ENCODE peak calls at places on chromosomes 2 and 18, in seven cellular contexts. One of them, this sample, is unnamed.

GRCh38 chr2:121638333-121638732 is 10.9 kb downstream of the CLASP1 start:
- DNase-seq in body of pancreas: no peak
- DNase-seq in Panc1: no peak
- DNase-seq in neural progenitor cell: no peak
- DNase-seq in esophagus muscularis mucosa: no peak
- DNase-seq in mesendoderm: no peak
- DNase-seq in endodermal cell: no peak
- DNase-seq in this sample: no peak

GRCh38 chr2:72994282-72994990 is 77.1 kb downstream of the SFXN5 start:
- DNase-seq in body of pancreas: no peak
- DNase-seq in Panc1: no peak
- DNase-seq in neural progenitor cell: no peak
- DNase-seq in esophagus muscularis mucosa: no peak
- DNase-seq in mesendoderm: no peak
- DNase-seq in endodermal cell: peak; percentile 44
- DNase-seq in this sample: no peak

GRCh38 chr2:134679740-134680139 is 39.1 kb downstream of the TMEM163 start:
- DNase-seq in body of pancreas: no peak
- DNase-seq in Panc1: no peak
- DNase-seq in neural progenitor cell: no peak
- DNase-seq in esophagus muscularis mucosa: peak; percentile 60
- DNase-seq in mesendoderm: no peak
- DNase-seq in endodermal cell: no peak
- DNase-seq in this sample: no peak

GRCh38 chr2:219001577-219002394 is 8.6 kb upstream of the CRYBA2 start:
- DNase-seq in body of pancreas: peak; percentile 99
- DNase-seq in Panc1: no peak
- DNase-seq in neural progenitor cell: peak; percentile 39
- DNase-seq in esophagus muscularis mucosa: no peak
- DNase-seq in mesendoderm: peak; percentile 56
- DNase-seq in endodermal cell: peak; percentile 89
- DNase-seq in this sample: peak; percentile 93

GRCh38 chr2:229731916-229732315 is 17.6 kb upstream of the DNER start:
- DNase-seq in body of pancreas: peak; percentile 19
- DNase-seq in Panc1: no peak
- DNase-seq in neural progenitor cell: no peak
- DNase-seq in esophagus muscularis mucosa: no peak
- DNase-seq in mesendoderm: no peak
- DNase-seq in endodermal cell: no peak
- DNase-seq in this sample: no peak

GRCh38 chr2:106076941-106077340 is 117.2 kb downstream of the UXS1 start:
- DNase-seq in body of pancreas: no peak
- DNase-seq in Panc1: no peak
- DNase-seq in neural progenitor cell: no peak
- DNase-seq in esophagus muscularis mucosa: no peak
- DNase-seq in mesendoderm: no peak
- DNase-seq in endodermal cell: no peak
- DNase-seq in this sample: no peak

GRCh38 chr2:237465515-237466227 is 21.4 kb upstream of the MLPH start:
- DNase-seq in body of pancreas: no peak
- DNase-seq in Panc1: no peak
- DNase-seq in neural progenitor cell: no peak
- DNase-seq in esophagus muscularis mucosa: no peak
- DNase-seq in mesendoderm: no peak
- DNase-seq in endodermal cell: no peak
- DNase-seq in this sample: no peak

GRCh38 chr2:156437876-156438410 is 1.8 kb downstream of the GPD2 start:
- DNase-seq in body of pancreas: no peak
- DNase-seq in Panc1: no peak
- DNase-seq in neural progenitor cell: no peak
- DNase-seq in esophagus muscularis mucosa: no peak
- DNase-seq in mesendoderm: no peak
- DNase-seq in endodermal cell: no peak
- DNase-seq in this sample: no peak

GRCh38 chr2:24253303-24253919 is 78.6 kb downstream of the FAM228A start:
- DNase-seq in body of pancreas: no peak
- DNase-seq in Panc1: no peak
- DNase-seq in neural progenitor cell: no peak
- DNase-seq in esophagus muscularis mucosa: no peak
- DNase-seq in mesendoderm: peak; percentile 45
- DNase-seq in endodermal cell: no peak
- DNase-seq in this sample: no peak

GRCh38 chr18:48038636-48039035 is 108.2 kb upstream of the SMAD2 start:
- DNase-seq in body of pancreas: no peak
- DNase-seq in Panc1: no peak
- DNase-seq in neural progenitor cell: no peak
- DNase-seq in esophagus muscularis mucosa: no peak
- DNase-seq in mesendoderm: no peak
- DNase-seq in endodermal cell: no peak
- DNase-seq in this sample: no peak

GRCh38 chr2:201697899-201698298 is 545 bp downstream of the MPP4 start:
- DNase-seq in body of pancreas: no peak
- DNase-seq in Panc1: no peak
- DNase-seq in neural progenitor cell: no peak
- DNase-seq in esophagus muscularis mucosa: peak; percentile 42
- DNase-seq in mesendoderm: peak; percentile 42
- DNase-seq in endodermal cell: no peak
- DNase-seq in this sample: no peak

GRCh38 chr2:113876503-113877387 is 13.1 kb upstream of the ACTR3 start:
- DNase-seq in body of pancreas: peak; percentile 83
- DNase-seq in Panc1: no peak
- DNase-seq in neural progenitor cell: no peak
- DNase-seq in esophagus muscularis mucosa: no peak
- DNase-seq in mesendoderm: peak; percentile 57
- DNase-seq in endodermal cell: peak; percentile 69
- DNase-seq in this sample: peak; percentile 87

GRCh38 chr18:75219684-75220083 is 9.1 kb downstream of the TSHZ1 start:
- DNase-seq in body of pancreas: no peak
- DNase-seq in Panc1: no peak
- DNase-seq in neural progenitor cell: no peak
- DNase-seq in esophagus muscularis mucosa: peak; percentile 70
- DNase-seq in mesendoderm: no peak
- DNase-seq in endodermal cell: no peak
- DNase-seq in this sample: no peak

GRCh38 chr18:26547302-26548143 is 830 bp downstream of the KCTD1 start:
- DNase-seq in body of pancreas: peak; percentile 79
- DNase-seq in Panc1: no peak
- DNase-seq in neural progenitor cell: peak; percentile 92
- DNase-seq in esophagus muscularis mucosa: peak; percentile 86
- DNase-seq in mesendoderm: peak; percentile 92
- DNase-seq in endodermal cell: peak; percentile 93
- DNase-seq in this sample: peak; percentile 73

GRCh38 chr2:67649331-67650071 is 252.4 kb downstream of the ETAA1 start:
- DNase-seq in body of pancreas: peak; percentile 70
- DNase-seq in Panc1: no peak
- DNase-seq in neural progenitor cell: no peak
- DNase-seq in esophagus muscularis mucosa: no peak
- DNase-seq in mesendoderm: peak; percentile 16
- DNase-seq in endodermal cell: peak; percentile 44
- DNase-seq in this sample: peak; percentile 13

GRCh38 chr2:232668805-232669444 is 28.2 kb upstream of the GIGYF2 start:
- DNase-seq in body of pancreas: peak; percentile 10
- DNase-seq in Panc1: no peak
- DNase-seq in neural progenitor cell: peak; percentile 51
- DNase-seq in esophagus muscularis mucosa: no peak
- DNase-seq in mesendoderm: peak; percentile 50
- DNase-seq in endodermal cell: peak; percentile 74
- DNase-seq in this sample: peak; percentile 4

GRCh38 chr2:3338360-3338759 is 39.3 kb downstream of the EIPR1 start:
- DNase-seq in body of pancreas: no peak
- DNase-seq in Panc1: no peak
- DNase-seq in neural progenitor cell: no peak
- DNase-seq in esophagus muscularis mucosa: no peak
- DNase-seq in mesendoderm: no peak
- DNase-seq in endodermal cell: no peak
- DNase-seq in this sample: no peak

GRCh38 chr2:68771211-68771721 is 36.7 kb downstream of the ARHGAP25 start:
- DNase-seq in body of pancreas: no peak
- DNase-seq in Panc1: no peak
- DNase-seq in neural progenitor cell: no peak
- DNase-seq in esophagus muscularis mucosa: no peak
- DNase-seq in mesendoderm: no peak
- DNase-seq in endodermal cell: no peak
- DNase-seq in this sample: no peak

GRCh38 chr2:120344991-120345975 is 653 bp upstream of the INHBB start:
- DNase-seq in body of pancreas: no peak
- DNase-seq in Panc1: no peak
- DNase-seq in neural progenitor cell: peak; percentile 63
- DNase-seq in esophagus muscularis mucosa: no peak
- DNase-seq in mesendoderm: no peak
- DNase-seq in endodermal cell: peak; percentile 73
- DNase-seq in this sample: no peak

GRCh38 chr2:144099746-144100438 is 420.0 kb downstream of the ZEB2 start:
- DNase-seq in body of pancreas: no peak
- DNase-seq in Panc1: no peak
- DNase-seq in neural progenitor cell: no peak
- DNase-seq in esophagus muscularis mucosa: no peak
- DNase-seq in mesendoderm: peak; percentile 34
- DNase-seq in endodermal cell: no peak
- DNase-seq in this sample: no peak

GRCh38 chr2:174829550-174829949 is 65.3 kb upstream of the CHRNA1 start:
- DNase-seq in body of pancreas: no peak
- DNase-seq in Panc1: no peak
- DNase-seq in neural progenitor cell: no peak
- DNase-seq in esophagus muscularis mucosa: no peak
- DNase-seq in mesendoderm: no peak
- DNase-seq in endodermal cell: no peak
- DNase-seq in this sample: no peak

GRCh38 chr2:212928681-212929080 is 222.7 kb downstream of the IKZF2 start:
- DNase-seq in body of pancreas: no peak
- DNase-seq in Panc1: no peak
- DNase-seq in neural progenitor cell: peak; percentile 11
- DNase-seq in esophagus muscularis mucosa: no peak
- DNase-seq in mesendoderm: no peak
- DNase-seq in endodermal cell: no peak
- DNase-seq in this sample: no peak

GRCh38 chr2:129758461-129759185 is 220.8 kb upstream of the RAB6C start:
- DNase-seq in body of pancreas: peak; percentile 45
- DNase-seq in Panc1: no peak
- DNase-seq in neural progenitor cell: no peak
- DNase-seq in esophagus muscularis mucosa: no peak
- DNase-seq in mesendoderm: peak; percentile 27
- DNase-seq in endodermal cell: peak; percentile 67
- DNase-seq in this sample: no peak

GRCh38 chr2:230674401-230674800 is 38.2 kb upstream of the CAB39 start:
- DNase-seq in body of pancreas: no peak
- DNase-seq in Panc1: no peak
- DNase-seq in neural progenitor cell: no peak
- DNase-seq in esophagus muscularis mucosa: no peak
- DNase-seq in mesendoderm: no peak
- DNase-seq in endodermal cell: peak; percentile 32
- DNase-seq in this sample: no peak

GRCh38 chr2:118386636-118387302 is 298.5 kb downstream of the INSIG2 start:
- DNase-seq in body of pancreas: no peak
- DNase-seq in Panc1: no peak
- DNase-seq in neural progenitor cell: no peak
- DNase-seq in esophagus muscularis mucosa: no peak
- DNase-seq in mesendoderm: peak; percentile 32
- DNase-seq in endodermal cell: no peak
- DNase-seq in this sample: no peak

GRCh38 chr2:240355001-240355891 is 80.2 kb upstream of the GPC1 start:
- DNase-seq in body of pancreas: no peak
- DNase-seq in Panc1: no peak
- DNase-seq in neural progenitor cell: no peak
- DNase-seq in esophagus muscularis mucosa: no peak
- DNase-seq in mesendoderm: peak; percentile 10
- DNase-seq in endodermal cell: no peak
- DNase-seq in this sample: peak; percentile 4

GRCh38 chr2:197628043-197628500 is 47.3 kb downstream of the RFTN2 start:
- DNase-seq in body of pancreas: peak; percentile 8
- DNase-seq in Panc1: no peak
- DNase-seq in neural progenitor cell: peak; percentile 76
- DNase-seq in esophagus muscularis mucosa: no peak
- DNase-seq in mesendoderm: no peak
- DNase-seq in endodermal cell: peak; percentile 58
- DNase-seq in this sample: no peak
- H3K4me3 ChIP-seq in body of pancreas: no peak overlapping the region
- H3K4me3 ChIP-seq in Panc1: no peak overlapping the region
- H3K4me3 ChIP-seq in neural progenitor cell: peak overlapping the region; percentile 27
- H3K4me3 ChIP-seq in esophagus muscularis mucosa: no peak overlapping the region
- H3K4me3 ChIP-seq in mesendoderm: no peak overlapping the region
- H3K4me3 ChIP-seq in endodermal cell: no peak overlapping the region
- H3K4me3 ChIP-seq in this sample: no peak overlapping the region

GRCh38 chr18:76457957-76458356 is 37.1 kb downstream of the ZNF516 start:
- DNase-seq in body of pancreas: no peak
- DNase-seq in Panc1: no peak
- DNase-seq in neural progenitor cell: no peak
- DNase-seq in esophagus muscularis mucosa: no peak
- DNase-seq in mesendoderm: peak; percentile 21
- DNase-seq in endodermal cell: no peak
- DNase-seq in this sample: no peak

GRCh38 chr18:76455015-76455676 is 39.9 kb downstream of the ZNF516 start:
- DNase-seq in body of pancreas: peak; percentile 1
- DNase-seq in Panc1: no peak
- DNase-seq in neural progenitor cell: no peak
- DNase-seq in esophagus muscularis mucosa: no peak
- DNase-seq in mesendoderm: no peak
- DNase-seq in endodermal cell: peak; percentile 46
- DNase-seq in this sample: no peak

GRCh38 chr18:76457475-76457874 is 37.6 kb downstream of the ZNF516 start:
- DNase-seq in body of pancreas: no peak
- DNase-seq in Panc1: no peak
- DNase-seq in neural progenitor cell: no peak
- DNase-seq in esophagus muscularis mucosa: no peak
- DNase-seq in mesendoderm: no peak
- DNase-seq in endodermal cell: no peak
- DNase-seq in this sample: no peak

GRCh38 chr18:76456018-76456750 is 38.9 kb downstream of the ZNF516 start:
- DNase-seq in body of pancreas: peak; percentile 1
- DNase-seq in Panc1: no peak
- DNase-seq in neural progenitor cell: peak; percentile 71
- DNase-seq in esophagus muscularis mucosa: no peak
- DNase-seq in mesendoderm: no peak
- DNase-seq in endodermal cell: peak; percentile 48
- DNase-seq in this sample: no peak

GRCh38 chr18:76456823-76457222 is 38.2 kb downstream of the ZNF516 start:
- DNase-seq in body of pancreas: no peak
- DNase-seq in Panc1: no peak
- DNase-seq in neural progenitor cell: no peak
- DNase-seq in esophagus muscularis mucosa: no peak
- DNase-seq in mesendoderm: no peak
- DNase-seq in endodermal cell: no peak
- DNase-seq in this sample: no peak
- H3K4me1 ChIP-seq in body of pancreas: peaks cover 53% of the 10 kb centered on the region
- H3K4me1 ChIP-seq in Panc1: peaks cover 30% of the 10 kb centered on the region
- H3K4me1 ChIP-seq in neural progenitor cell: peaks cover 64% of the 10 kb centered on the region
- H3K4me1 ChIP-seq in esophagus muscularis mucosa: peaks cover 92% of the 10 kb centered on the region
- H3K4me1 ChIP-seq in mesendoderm: peaks cover 3% of the 10 kb centered on the region
- H3K4me1 ChIP-seq in endodermal cell: peaks cover 27% of the 10 kb centered on the region
- H3K4me1 ChIP-seq in this sample: peaks cover under 1% of the 10 kb centered on the region

GRCh38 chr2:9333591-9334171 is 89.6 kb downstream of the ITGB1BP1 start:
- DNase-seq in body of pancreas: peak; percentile 78
- DNase-seq in Panc1: peak; percentile 55
- DNase-seq in neural progenitor cell: peak; percentile 62
- DNase-seq in esophagus muscularis mucosa: no peak
- DNase-seq in mesendoderm: peak; percentile 85
- DNase-seq in endodermal cell: peak; percentile 82
- DNase-seq in this sample: peak; percentile 65
- H3K4me3 ChIP-seq in body of pancreas: no peak overlapping the region
- H3K4me3 ChIP-seq in Panc1: no peak overlapping the region
- H3K4me3 ChIP-seq in neural progenitor cell: no peak overlapping the region
- H3K4me3 ChIP-seq in esophagus muscularis mucosa: no peak overlapping the region
- H3K4me3 ChIP-seq in mesendoderm: no peak overlapping the region
- H3K4me3 ChIP-seq in endodermal cell: no peak overlapping the region
- H3K4me3 ChIP-seq in this sample: no peak overlapping the region

GRCh38 chr2:26674002-26674751 is 18.3 kb upstream of the KCNK3 start:
- DNase-seq in body of pancreas: no peak
- DNase-seq in Panc1: no peak
- DNase-seq in neural progenitor cell: no peak
- DNase-seq in esophagus muscularis mucosa: no peak
- DNase-seq in mesendoderm: no peak
- DNase-seq in endodermal cell: peak; percentile 33
- DNase-seq in this sample: no peak
- H3K4me1 ChIP-seq in body of pancreas: no peaks in the 10 kb centered on the region
- H3K4me1 ChIP-seq in Panc1: no peaks in the 10 kb centered on the region
- H3K4me1 ChIP-seq in neural progenitor cell: peaks cover 4% of the 10 kb centered on the region
- H3K4me1 ChIP-seq in esophagus muscularis mucosa: no peaks in the 10 kb centered on the region
- H3K4me1 ChIP-seq in mesendoderm: no peaks in the 10 kb centered on the region
- H3K4me1 ChIP-seq in endodermal cell: no peaks in the 10 kb centered on the region
- H3K4me1 ChIP-seq in this sample: no peaks in the 10 kb centered on the region